ENCODE peak calls at places on chromosomes 16 and 17, in six cellular contexts. T is A549, G is fibroblast of lung, L is uterus, M is transverse colon, C is adrenal gland. E is an unnamed sample.

GRCh38 chr17:60766778-60767190 is 89.1 kb downstream of the BCAS3 start:
- DNase-seq in T (no peak), G (no peak), L (no peak), M (no peak), C (no peak), E (no peak)

GRCh38 chr16:89466920-89467319 is 23.4 kb downstream of the ANKRD11 start:
- DNase-seq in T (no peak), G (no peak), L (no peak), M (no peak), C (no peak), E (no peak)

GRCh38 chr16:66537236-66537635 is 12.7 kb downstream of the TK2 start:
- DNase-seq in T (no peak), G (no peak), L (no peak), M (no peak), C (no peak), E (no peak)

GRCh38 chr17:37818689-37819088 is 73.8 kb upstream of the HNF1B start:
- DNase-seq in T (peak), G (no peak), L (no peak), M (peak), C (no peak), E (no peak)

GRCh38 chr17:72587773-72588511 is 467.1 kb downstream of the SOX9 start:
- DNase-seq in T (peak), G (peak), L (no peak), M (peak), C (no peak), E (peak)

GRCh38 chr16:35746963-35747657 is 2287.7 kb downstream of the TP53TG3F start:
- DNase-seq in T (no peak), G (no peak), L (no peak), M (no peak), C (no peak), E (no peak)

GRCh38 chr17:65696739-65697394 is 135.4 kb upstream of the AXIN2 start:
- DNase-seq in T (no peak), G (peak), L (no peak), M (no peak), C (no peak), E (peak)

GRCh38 chr17:58513913-58514794 is at the start of gene MTMR4:
- DNase-seq in T (peak), G (peak), L (peak), M (peak), C (peak), E (peak)

GRCh38 chr17:55053855-55054254 is 85.3 kb downstream of the STXBP4 start:
- DNase-seq in T (peak), G (peak), L (no peak), M (no peak), C (no peak), E (no peak)

GRCh38 chr17:41315204-41315794 is at the start of gene KRTAP17-1:
- DNase-seq in T (no peak), G (no peak), L (no peak), M (no peak), C (no peak), E (no peak)

GRCh38 chr17:19876524-19877161 is 8.9 kb upstream of the ULK2 start:
- DNase-seq in T (no peak), G (no peak), L (no peak), M (peak), C (peak), E (no peak)

GRCh38 chr16:56753410-56753809 is 23.5 kb downstream of the NUP93 start:
- DNase-seq in T (no peak), G (no peak), L (no peak), M (no peak), C (no peak), E (no peak)

GRCh38 chr17:796609-797008 is 14.5 kb downstream of the MRM3 start:
- DNase-seq in T (no peak), G (no peak), L (no peak), M (no peak), C (no peak), E (no peak)

GRCh38 chr17:44097110-44097810 is 26.2 kb downstream of the HDAC5 start:
- DNase-seq in T (peak), G (peak), L (no peak), M (no peak), C (no peak), E (peak)

GRCh38 chr17:81035389-81036127 is 607 bp downstream of the BAIAP2 start:
- DNase-seq in T (no peak), G (peak), L (no peak), M (no peak), C (no peak), E (no peak)

GRCh38 chr17:1460233-1460632 is 4.2 kb upstream of the CRK start:
- DNase-seq in T (no peak), G (no peak), L (peak), M (peak), C (peak), E (no peak)

GRCh38 chr16:66030036-66030435 is 336.5 kb upstream of the CDH5 start:
- DNase-seq in T (no peak), G (peak), L (no peak), M (no peak), C (no peak), E (peak)

GRCh38 chr17:73304971-73305786 is 6.6 kb downstream of the CDC42EP4 start:
- DNase-seq in T (peak), G (peak), L (peak), M (peak), C (no peak), E (peak)

GRCh38 chr17:76240461-76241204 is at the start of gene RNF157:
- DNase-seq in T (peak), G (peak), L (peak), M (peak), C (peak), E (peak)

GRCh38 chr17:7133424-7133823 is 18.8 kb upstream of the ASGR2 start:
- DNase-seq in T (peak), G (no peak), L (no peak), M (peak), C (no peak), E (no peak)

GRCh38 chr17:31595076-31595475 is 203.6 kb downstream of the RAB11FIP4 start:
- DNase-seq in T (no peak), G (no peak), L (no peak), M (no peak), C (no peak), E (no peak)

GRCh38 chr17:16300554-16300953 is 52.7 kb downstream of the CENPV start:
- DNase-seq in T (no peak), G (no peak), L (no peak), M (no peak), C (no peak), E (no peak)

GRCh38 chr17:78197147-78197830 is 10.1 kb downstream of the AFMID start:
- DNase-seq in T (no peak), G (no peak), L (no peak), M (no peak), C (no peak), E (no peak)

GRCh38 chr17:19003966-19004600 is 481 bp downstream of the FAM83G start:
- DNase-seq in T (peak), G (peak), L (peak), M (peak), C (peak), E (no peak)

GRCh38 chr17:7226721-7227710 is 7.3 kb downstream of the ACADVL start:
- DNase-seq in T (no peak), G (no peak), L (no peak), M (no peak), C (no peak), E (no peak)

DNA sequence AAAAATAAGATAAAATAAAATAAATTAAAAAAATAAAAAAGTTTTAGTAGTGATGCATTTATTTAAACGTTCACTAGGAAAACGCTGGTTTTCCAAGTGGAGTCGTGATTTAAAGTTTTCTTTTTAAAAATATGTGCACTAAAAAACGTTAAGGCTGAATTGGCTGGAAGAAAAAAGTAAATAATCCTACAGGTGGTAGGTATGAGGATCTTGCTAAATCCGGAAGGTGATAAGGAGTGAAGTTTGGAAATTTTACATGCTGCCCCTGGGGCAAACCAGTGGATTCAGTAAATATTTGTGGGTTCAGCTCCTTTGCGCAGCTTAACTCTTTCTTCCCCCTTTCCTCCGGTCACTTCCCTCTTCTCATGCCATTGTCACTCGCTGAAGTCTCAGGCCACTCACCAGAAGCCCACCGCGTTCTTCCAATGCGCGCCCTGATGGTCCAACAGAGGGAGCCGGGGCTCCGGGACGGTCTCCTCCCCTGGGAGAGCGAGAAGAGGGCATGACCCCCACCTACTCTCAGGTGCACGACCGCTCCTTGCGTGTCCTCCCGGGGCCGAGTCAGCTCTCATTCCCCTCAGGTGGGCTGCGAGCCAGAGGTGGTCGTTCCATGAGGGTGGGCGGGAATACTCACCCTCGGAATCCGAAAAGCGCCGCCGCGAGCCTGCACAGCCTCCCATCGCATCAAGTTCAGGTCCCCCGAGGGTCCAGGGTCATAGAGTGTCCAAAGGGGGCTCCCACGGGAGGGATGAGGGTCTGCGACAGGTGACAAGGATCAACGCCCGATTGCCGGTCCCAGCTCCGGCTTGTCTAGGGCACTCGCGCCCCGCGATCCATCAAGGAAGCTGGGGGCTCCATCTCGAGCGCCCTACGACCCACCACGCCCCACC is 549 bp downstream of the CLN3 start:
- DNase-seq in T (no peak), G (peak), L (peak), M (peak), C (peak), E (no peak)
- TF ChIP-seq CTCF in T (no peak), G (peak), L (no peak), M (peak), C (no peak), E (peak)

GRCh38 chr17:8470447-8471047 is 34.9 kb downstream of the NDEL1 start:
- DNase-seq in T (no peak), G (no peak), L (peak), M (no peak), C (peak), E (no peak)
- H3K4me3 ChIP-seq in T (no peak), G (no peak), L (no peak), M (no peak), C (no peak), E (no peak)

GRCh38 chr17:47707056-47707791 is 13.3 kb downstream of the TBKBP1 start:
- DNase-seq in T (no peak), G (no peak), L (no peak), M (no peak), C (no peak), E (no peak)
- H3K27ac ChIP-seq in T (no peak), G (no peak), L (no peak), M (peak), C (no peak), E (no peak)

GRCh38 chr16:19605701-19606100 is 50.2 kb downstream of the VPS35L start:
- DNase-seq in T (no peak), G (no peak), L (no peak), M (no peak), C (no peak), E (no peak)

GRCh38 chr16:19604911-19605310 is 49.4 kb downstream of the VPS35L start:
- DNase-seq in T (no peak), G (no peak), L (no peak), M (no peak), C (no peak), E (no peak)

GRCh38 chr16:19610200-19610599 is 54.7 kb downstream of the VPS35L start:
- DNase-seq in T (no peak), G (no peak), L (no peak), M (no peak), C (no peak), E (no peak)

GRCh38 chr16:19609359-19609758 is 53.9 kb downstream of the VPS35L start:
- DNase-seq in T (peak), G (no peak), L (no peak), M (no peak), C (no peak), E (no peak)

DNA sequence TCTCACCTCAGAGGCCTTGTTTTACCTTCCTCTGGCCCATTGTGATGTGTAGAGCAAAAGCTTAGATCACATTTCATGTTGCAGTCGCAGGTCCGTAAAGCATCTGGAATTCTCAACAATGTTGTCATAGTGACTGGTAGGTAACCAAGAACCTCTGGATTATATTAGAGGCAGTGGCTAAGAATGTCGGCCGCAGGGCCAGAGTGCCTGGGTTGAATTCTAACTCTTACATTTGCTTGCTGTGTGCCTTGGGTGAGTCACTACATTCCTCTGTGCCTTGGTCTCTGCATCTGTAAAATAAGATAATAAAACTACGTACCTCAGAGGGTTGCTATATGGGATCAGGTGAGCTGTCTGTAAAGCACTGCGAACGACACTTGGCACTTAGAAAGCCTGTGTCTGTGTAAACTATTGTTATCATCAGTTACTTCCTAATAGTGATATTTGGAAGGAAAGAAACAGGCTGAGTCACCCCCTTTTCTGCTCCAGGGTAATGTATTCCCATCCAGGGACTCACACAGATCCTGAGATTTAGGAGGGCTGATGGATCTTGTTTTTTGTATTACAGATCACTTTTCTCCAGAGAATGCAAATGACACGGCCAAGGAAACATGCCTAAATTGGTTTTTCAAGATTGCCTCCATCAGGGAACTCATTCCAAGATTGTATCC is 52.2 kb downstream of the VPS35L start:
- DNase-seq in T (peak), G (no peak), L (no peak), M (no peak), C (no peak), E (peak)
- TF ChIP-seq CTCF in T (no peak), G (no peak), L (no peak), M (no peak), C (no peak), E (no peak)

DNA sequence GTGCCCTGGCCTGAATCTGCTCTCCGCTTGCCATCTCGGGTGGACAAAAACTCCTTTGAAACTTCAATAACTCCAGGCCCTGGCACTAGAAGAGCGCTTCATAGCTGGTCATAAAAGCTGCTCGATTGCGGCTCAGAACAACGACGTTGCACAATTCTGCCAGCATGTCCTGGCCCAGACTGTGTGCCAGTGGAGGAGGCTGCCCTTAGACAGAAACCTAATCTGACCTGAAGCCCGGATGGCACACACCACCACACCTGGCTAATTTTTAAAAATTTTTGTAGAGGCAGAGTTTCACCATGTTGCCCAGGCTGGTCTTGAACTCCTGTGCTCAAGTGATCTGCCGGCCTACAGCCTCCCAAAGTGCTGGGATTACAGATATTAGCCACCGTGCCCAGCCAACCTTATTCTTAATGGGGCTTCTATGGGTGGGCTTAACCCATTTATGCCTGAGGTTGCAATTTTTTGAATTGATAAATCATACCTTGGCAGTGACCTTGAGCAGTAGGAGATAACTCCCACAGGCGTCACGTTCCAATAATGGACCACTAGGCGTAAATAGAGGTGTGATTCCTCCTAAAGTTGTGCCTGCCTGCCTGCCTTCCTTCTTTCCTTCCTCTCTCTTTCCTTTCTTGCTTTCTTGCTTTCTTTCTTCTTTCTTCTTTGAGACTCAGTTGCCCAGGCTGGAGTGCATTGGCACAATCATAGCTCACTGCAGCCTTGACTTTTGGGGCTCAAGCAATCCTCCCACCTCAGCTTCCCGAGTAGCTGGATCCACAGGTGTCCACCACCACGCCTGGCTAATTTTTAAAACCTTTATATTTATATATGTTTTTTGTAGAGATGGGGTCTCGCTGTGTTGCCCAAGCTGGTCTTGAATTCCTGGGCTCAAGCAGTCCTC is 1.1 kb upstream of the PPL start:
- DNase-seq in T (no peak), G (no peak), L (no peak), M (peak), C (no peak), E (no peak)
- H3K4me3 ChIP-seq in T (no peak), G (no peak), L (peak), M (no peak), C (no peak), E (no peak)

GRCh38 chr17:52158450-52159042 is at the start of gene CA10:
- DNase-seq in T (no peak), G (no peak), L (no peak), M (no peak), C (no peak), E (no peak)

GRCh38 chr17:52157161-52157560 is 1.4 kb downstream of the CA10 start:
- DNase-seq in T (no peak), G (no peak), L (no peak), M (no peak), C (no peak), E (no peak)

GRCh38 chr17:52159159-52159809 is 770 bp upstream of the CA10 start:
- DNase-seq in T (no peak), G (no peak), L (no peak), M (no peak), C (no peak), E (no peak)

GRCh38 chr17:52156576-52156975 is 1.9 kb downstream of the CA10 start:
- DNase-seq in T (no peak), G (no peak), L (no peak), M (no peak), C (no peak), E (no peak)

DNA sequence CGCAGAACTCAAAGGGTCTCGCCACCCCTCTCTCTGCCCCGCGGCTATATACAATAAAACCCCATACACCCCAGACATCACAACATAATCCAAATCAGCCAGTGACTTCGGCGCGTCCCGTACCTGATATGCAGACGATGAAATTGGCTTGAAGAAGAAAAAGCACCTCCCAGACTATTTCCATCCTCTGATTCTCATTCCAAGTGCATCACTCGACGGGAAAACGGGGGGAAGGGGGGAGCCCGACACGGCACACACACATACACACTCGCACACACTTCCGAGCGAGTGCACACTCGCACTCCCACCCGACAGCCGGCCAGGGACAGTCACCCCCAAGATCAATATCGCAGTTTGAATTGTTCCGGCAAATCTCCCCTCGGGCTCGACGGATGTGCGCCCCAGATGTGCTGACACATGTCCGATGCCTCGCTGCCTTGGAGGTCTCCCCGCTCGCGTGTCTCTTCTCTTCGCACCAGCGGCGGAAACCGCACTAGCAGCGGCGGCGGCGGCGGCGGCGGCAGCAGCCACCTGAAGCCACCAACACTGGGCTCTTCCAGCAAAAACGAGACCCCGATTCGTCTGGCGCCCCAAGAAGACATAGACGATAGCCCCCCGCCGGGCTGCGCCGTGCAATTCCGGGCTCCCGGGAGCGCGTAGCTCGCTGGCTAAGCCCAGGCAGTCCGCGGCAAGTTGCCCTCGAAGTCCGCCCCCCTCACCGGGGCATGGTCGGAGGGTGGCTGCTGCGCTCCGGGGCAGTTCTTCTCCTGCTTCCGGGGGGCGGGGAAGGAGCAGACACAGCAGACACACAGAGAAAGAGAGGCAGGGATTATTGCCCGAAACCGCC is 688 bp downstream of the CA10 start:
- DNase-seq in T (no peak), G (no peak), L (no peak), M (no peak), C (no peak), E (no peak)
- H3K27ac ChIP-seq in T (no peak), G (no peak), L (no peak), M (no peak), C (no peak), E (no peak)

GRCh38 chr17:79696159-79696982 is 34.4 kb upstream of the ENPP7 start:
- DNase-seq in T (no peak), G (no peak), L (no peak), M (no peak), C (no peak), E (no peak)

GRCh38 chr17:79691931-79692330 is 38.8 kb upstream of the ENPP7 start:
- DNase-seq in T (no peak), G (no peak), L (peak), M (no peak), C (no peak), E (no peak)

GRCh38 chr17:79695293-79696158 is 35.2 kb upstream of the ENPP7 start:
- DNase-seq in T (no peak), G (peak), L (no peak), M (no peak), C (no peak), E (peak)

GRCh38 chr17:79690988-79691836 is 39.5 kb upstream of the ENPP7 start:
- DNase-seq in T (no peak), G (no peak), L (no peak), M (no peak), C (no peak), E (no peak)

DNA sequence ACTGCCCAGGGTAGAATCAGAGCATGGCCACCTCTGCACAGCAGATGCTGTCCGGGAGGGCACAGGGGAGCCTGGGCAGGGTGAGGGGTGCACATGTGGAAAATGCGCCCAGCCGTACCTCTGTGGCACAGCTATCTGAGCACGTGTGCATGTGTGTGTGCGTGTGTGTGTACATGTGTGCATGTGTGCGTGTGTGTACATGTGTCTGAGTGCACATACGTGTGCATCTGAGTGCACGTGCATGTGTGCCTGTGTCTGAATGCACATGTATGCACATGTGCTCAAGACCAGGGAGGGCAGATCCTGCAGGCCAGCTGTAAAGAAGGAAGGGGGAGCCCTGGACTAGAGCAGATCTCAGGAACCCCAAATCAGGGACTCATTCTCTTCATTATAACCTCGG is 37.3 kb upstream of the ENPP7 start:
- DNase-seq in T (no peak), G (no peak), L (no peak), M (no peak), C (no peak), E (no peak)
- TF ChIP-seq CTCF in T (no peak), G (no peak), L (no peak), M (no peak), C (no peak), E (no peak)